ENCODE peak calls at places on chromosomes 7 and 10, in five cellular contexts. One of them, this sample, is unnamed.

GRCh38 chr7:35424869-35425495 is 171.1 kb upstream of the TBX20 start:
- DNase-seq in keratinocyte: peak
- DNase-seq in upper lobe of right lung: peak
- DNase-seq in esophagus muscularis mucosa: no peak
- DNase-seq in stomach: peak
- DNase-seq in this sample: no peak

GRCh38 chr10:128063736-128064614 is 62.2 kb downstream of the MKI67 start:
- DNase-seq in stomach: no peak
- DNase-seq in esophagus muscularis mucosa: no peak
- DNase-seq in upper lobe of right lung: peak
- DNase-seq in keratinocyte: peak
- DNase-seq in this sample: no peak

GRCh38 chr7:68573271-68574000 is 1024.8 kb upstream of the AUTS2 start:
- DNase-seq in upper lobe of right lung: no peak
- DNase-seq in keratinocyte: no peak
- DNase-seq in stomach: no peak
- DNase-seq in esophagus muscularis mucosa: no peak
- DNase-seq in this sample: no peak

GRCh38 chr10:70477661-70478162 is 855 bp upstream of the PALD1 start:
- DNase-seq in stomach: no peak
- DNase-seq in keratinocyte: peak
- DNase-seq in upper lobe of right lung: no peak
- DNase-seq in esophagus muscularis mucosa: no peak
- DNase-seq in this sample: no peak

GRCh38 chr7:4880218-4880617 is 3.3 kb downstream of the RADIL start:
- DNase-seq in keratinocyte: no peak
- DNase-seq in stomach: no peak
- DNase-seq in upper lobe of right lung: no peak
- DNase-seq in esophagus muscularis mucosa: no peak
- DNase-seq in this sample: no peak

GRCh38 chr10:122657734-122658133 is 41.9 kb downstream of the C10orf120 start:
- DNase-seq in upper lobe of right lung: peak
- DNase-seq in esophagus muscularis mucosa: no peak
- DNase-seq in keratinocyte: no peak
- DNase-seq in stomach: no peak
- DNase-seq in this sample: no peak

GRCh38 chr7:70712942-70713341 is 419.0 kb upstream of the GALNT17 start:
- DNase-seq in keratinocyte: no peak
- DNase-seq in esophagus muscularis mucosa: no peak
- DNase-seq in stomach: peak
- DNase-seq in upper lobe of right lung: no peak
- DNase-seq in this sample: no peak

GRCh38 chr10:1215862-1216575 is 159.8 kb downstream of the WDR37 start:
- DNase-seq in keratinocyte: no peak
- DNase-seq in upper lobe of right lung: peak
- DNase-seq in stomach: no peak
- DNase-seq in esophagus muscularis mucosa: no peak
- DNase-seq in this sample: no peak

GRCh38 chr10:116730464-116731260 is 11.7 kb downstream of the HSPA12A start:
- DNase-seq in stomach: no peak
- DNase-seq in keratinocyte: no peak
- DNase-seq in upper lobe of right lung: no peak
- DNase-seq in esophagus muscularis mucosa: no peak
- DNase-seq in this sample: no peak

GRCh38 chr7:33072471-33072870 is 9.9 kb upstream of the NT5C3A start:
- DNase-seq in upper lobe of right lung: no peak
- DNase-seq in esophagus muscularis mucosa: no peak
- DNase-seq in stomach: no peak
- DNase-seq in keratinocyte: no peak
- DNase-seq in this sample: no peak

GRCh38 chr10:92880233-92880861 is 32.0 kb downstream of the EXOC6 start:
- DNase-seq in upper lobe of right lung: no peak
- DNase-seq in esophagus muscularis mucosa: no peak
- DNase-seq in stomach: no peak
- DNase-seq in keratinocyte: no peak
- DNase-seq in this sample: no peak

GRCh38 chr7:50497968-50498367 is 47.8 kb upstream of the FIGNL1 start:
- DNase-seq in keratinocyte: no peak
- DNase-seq in esophagus muscularis mucosa: peak
- DNase-seq in upper lobe of right lung: no peak
- DNase-seq in stomach: no peak
- DNase-seq in this sample: no peak

GRCh38 chr10:4816966-4817365 is 9.0 kb upstream of the AKR1E2 start:
- DNase-seq in esophagus muscularis mucosa: no peak
- DNase-seq in keratinocyte: no peak
- DNase-seq in upper lobe of right lung: no peak
- DNase-seq in stomach: no peak
- DNase-seq in this sample: no peak

GRCh38 chr10:127926455-127926854 is 19.6 kb downstream of the PTPRE start:
- DNase-seq in stomach: no peak
- DNase-seq in upper lobe of right lung: no peak
- DNase-seq in keratinocyte: no peak
- DNase-seq in esophagus muscularis mucosa: no peak
- DNase-seq in this sample: peak

GRCh38 chr7:70016044-70016770 is 417.9 kb downstream of the AUTS2 start:
- DNase-seq in stomach: no peak
- DNase-seq in keratinocyte: no peak
- DNase-seq in upper lobe of right lung: no peak
- DNase-seq in esophagus muscularis mucosa: no peak
- DNase-seq in this sample: no peak

GRCh38 chr7:135558881-135559280 is 1.2 kb downstream of the NUP205 start:
- DNase-seq in keratinocyte: no peak
- DNase-seq in esophagus muscularis mucosa: no peak
- DNase-seq in upper lobe of right lung: no peak
- DNase-seq in stomach: no peak
- DNase-seq in this sample: no peak

GRCh38 chr7:135557455-135558336 is at the start of gene NUP205:
- DNase-seq in keratinocyte: no peak
- DNase-seq in upper lobe of right lung: peak
- DNase-seq in stomach: peak
- DNase-seq in esophagus muscularis mucosa: no peak
- DNase-seq in this sample: peak

GRCh38 chr7:135562720-135563119 is 5.0 kb downstream of the NUP205 start:
- DNase-seq in esophagus muscularis mucosa: no peak
- DNase-seq in upper lobe of right lung: no peak
- DNase-seq in keratinocyte: no peak
- DNase-seq in stomach: no peak
- DNase-seq in this sample: no peak

DNA sequence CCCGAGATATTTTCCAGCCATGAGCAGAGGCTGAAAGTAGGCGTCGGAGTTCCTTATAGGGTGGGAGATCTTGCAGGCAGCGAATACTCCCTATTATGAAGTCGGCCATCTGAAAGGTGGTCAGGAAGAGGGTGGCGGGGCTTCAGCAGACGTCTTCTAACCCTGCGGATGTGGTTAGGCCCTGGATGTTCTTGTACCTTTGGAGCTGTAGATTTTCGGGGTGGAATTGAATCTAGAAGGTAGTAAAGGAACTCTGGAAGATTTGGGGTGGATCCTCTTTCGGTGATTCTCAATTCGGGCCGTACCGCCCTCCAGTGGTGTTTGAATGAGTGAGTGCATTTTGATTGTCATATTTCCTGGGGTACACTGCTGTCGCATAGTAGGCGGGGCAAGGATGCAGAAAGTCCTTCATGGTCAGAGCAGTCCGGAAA is 635 bp downstream of the NUP205 start:
- DNase-seq in upper lobe of right lung: peak
- DNase-seq in esophagus muscularis mucosa: no peak
- DNase-seq in keratinocyte: no peak
- DNase-seq in stomach: peak
- DNase-seq in this sample: peak
- TF ChIP-seq CTCF in upper lobe of right lung: peak
- TF ChIP-seq CTCF in esophagus muscularis mucosa: peak
- TF ChIP-seq CTCF in keratinocyte: peak
- TF ChIP-seq CTCF in stomach: no peak
- TF ChIP-seq CTCF in this sample: peak

GRCh38 chr7:52925332-52925731 is 110.1 kb upstream of the POM121L12 start:
- DNase-seq in esophagus muscularis mucosa: no peak
- DNase-seq in stomach: no peak
- DNase-seq in keratinocyte: no peak
- DNase-seq in upper lobe of right lung: no peak
- DNase-seq in this sample: no peak
- TF ChIP-seq CTCF in esophagus muscularis mucosa: no peak
- TF ChIP-seq CTCF in stomach: no peak
- TF ChIP-seq CTCF in keratinocyte: no peak
- TF ChIP-seq CTCF in upper lobe of right lung: no peak
- TF ChIP-seq CTCF in this sample: no peak

DNA sequence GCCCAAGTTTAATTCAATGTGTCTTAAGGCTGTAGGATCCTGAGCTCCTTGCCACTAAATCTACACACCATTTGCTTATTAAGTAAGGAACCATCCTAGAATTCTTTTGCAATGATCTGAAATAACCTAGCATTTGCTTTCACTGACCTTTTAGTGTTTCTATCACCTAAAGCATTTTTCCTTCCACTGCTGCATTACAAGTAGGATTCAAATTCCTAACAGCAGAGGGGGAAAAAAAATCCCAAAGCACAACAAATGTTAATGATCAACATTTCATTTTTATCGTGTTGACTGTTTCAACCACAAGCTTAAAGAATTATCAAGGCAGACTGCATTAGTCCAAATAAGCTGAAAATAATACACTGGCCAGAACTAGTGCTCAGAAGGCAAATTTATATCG is 174.7 kb upstream of the TCF7L2 start:
- DNase-seq in keratinocyte: no peak
- DNase-seq in stomach: no peak
- DNase-seq in esophagus muscularis mucosa: peak
- DNase-seq in upper lobe of right lung: no peak
- DNase-seq in this sample: no peak
- TF ChIP-seq CTCF in keratinocyte: no peak
- TF ChIP-seq CTCF in stomach: no peak
- TF ChIP-seq CTCF in esophagus muscularis mucosa: no peak
- TF ChIP-seq CTCF in upper lobe of right lung: no peak
- TF ChIP-seq CTCF in this sample: no peak

GRCh38 chr7:151168022-151168786 is 710 bp upstream of the GBX1 start:
- DNase-seq in keratinocyte: no peak
- DNase-seq in upper lobe of right lung: peak
- DNase-seq in esophagus muscularis mucosa: no peak
- DNase-seq in stomach: peak
- DNase-seq in this sample: no peak
- TF ChIP-seq CTCF in keratinocyte: peak
- TF ChIP-seq CTCF in upper lobe of right lung: peak
- TF ChIP-seq CTCF in esophagus muscularis mucosa: peak
- TF ChIP-seq CTCF in stomach: peak
- TF ChIP-seq CTCF in this sample: peak

GRCh38 chr7:73971701-73972341 is 56.2 kb upstream of the ELN start:
- DNase-seq in upper lobe of right lung: peak
- DNase-seq in esophagus muscularis mucosa: no peak
- DNase-seq in keratinocyte: no peak
- DNase-seq in stomach: peak
- DNase-seq in this sample: no peak
- TF ChIP-seq CTCF in upper lobe of right lung: no peak
- TF ChIP-seq CTCF in esophagus muscularis mucosa: no peak
- TF ChIP-seq CTCF in keratinocyte: peak
- TF ChIP-seq CTCF in stomach: no peak
- TF ChIP-seq CTCF in this sample: no peak

GRCh38 chr10:66604195-66604594 is 321.6 kb upstream of the LRRTM3 start:
- DNase-seq in esophagus muscularis mucosa: no peak
- DNase-seq in stomach: no peak
- DNase-seq in upper lobe of right lung: peak
- DNase-seq in keratinocyte: no peak
- DNase-seq in this sample: no peak
- TF ChIP-seq CTCF in esophagus muscularis mucosa: no peak
- TF ChIP-seq CTCF in stomach: no peak
- TF ChIP-seq CTCF in upper lobe of right lung: no peak
- TF ChIP-seq CTCF in keratinocyte: no peak
- TF ChIP-seq CTCF in this sample: no peak

DNA sequence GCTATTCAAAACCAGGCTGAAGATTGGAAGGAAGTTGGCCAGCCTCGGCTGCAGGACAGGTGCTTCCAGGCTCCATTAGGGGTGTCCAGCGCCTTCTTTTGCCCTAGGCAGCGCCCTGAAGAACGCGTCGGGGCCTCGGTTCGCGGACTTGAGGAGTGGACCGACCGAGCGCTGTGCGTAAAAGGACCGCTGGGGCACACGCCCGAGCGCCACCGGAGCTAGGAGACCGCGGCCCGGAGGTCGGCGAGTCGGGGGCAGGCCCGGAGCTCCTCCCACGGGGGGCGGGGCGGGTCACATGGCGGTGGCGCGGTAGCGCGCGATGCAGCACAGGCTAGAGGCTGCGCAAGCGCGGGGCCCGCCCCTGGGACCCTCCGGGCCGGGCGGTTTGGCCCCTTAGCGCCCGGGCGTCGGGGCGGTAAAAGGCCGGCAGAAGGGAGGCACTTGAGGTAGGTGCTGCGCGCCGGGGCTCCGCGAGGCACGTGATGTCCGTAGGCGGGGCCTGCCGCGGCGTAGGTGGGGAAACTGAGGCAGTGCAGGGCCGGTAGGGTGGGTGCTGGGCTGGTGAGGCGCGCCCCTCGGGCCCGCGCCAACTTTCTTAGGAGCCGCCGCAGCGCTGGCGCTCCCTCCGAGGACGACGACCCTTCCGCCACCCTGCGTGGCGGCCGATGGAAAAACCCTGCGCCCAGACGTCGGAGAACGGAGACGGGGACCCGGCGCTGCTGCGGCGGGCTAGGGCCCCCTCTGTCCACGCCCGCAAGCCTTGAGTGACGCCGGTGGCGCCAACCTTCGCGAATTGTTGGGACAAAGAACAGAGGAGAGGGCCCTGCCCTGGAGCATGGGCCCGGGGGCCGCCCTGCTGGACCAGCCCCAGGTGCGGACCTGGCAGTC is at the start of gene PRXL2A:
- DNase-seq in esophagus muscularis mucosa: no peak
- DNase-seq in upper lobe of right lung: peak
- DNase-seq in stomach: peak
- DNase-seq in keratinocyte: no peak
- DNase-seq in this sample: peak
- TF ChIP-seq CTCF in esophagus muscularis mucosa: no peak
- TF ChIP-seq CTCF in upper lobe of right lung: no peak
- TF ChIP-seq CTCF in stomach: no peak
- TF ChIP-seq CTCF in keratinocyte: no peak
- TF ChIP-seq CTCF in this sample: no peak

DNA sequence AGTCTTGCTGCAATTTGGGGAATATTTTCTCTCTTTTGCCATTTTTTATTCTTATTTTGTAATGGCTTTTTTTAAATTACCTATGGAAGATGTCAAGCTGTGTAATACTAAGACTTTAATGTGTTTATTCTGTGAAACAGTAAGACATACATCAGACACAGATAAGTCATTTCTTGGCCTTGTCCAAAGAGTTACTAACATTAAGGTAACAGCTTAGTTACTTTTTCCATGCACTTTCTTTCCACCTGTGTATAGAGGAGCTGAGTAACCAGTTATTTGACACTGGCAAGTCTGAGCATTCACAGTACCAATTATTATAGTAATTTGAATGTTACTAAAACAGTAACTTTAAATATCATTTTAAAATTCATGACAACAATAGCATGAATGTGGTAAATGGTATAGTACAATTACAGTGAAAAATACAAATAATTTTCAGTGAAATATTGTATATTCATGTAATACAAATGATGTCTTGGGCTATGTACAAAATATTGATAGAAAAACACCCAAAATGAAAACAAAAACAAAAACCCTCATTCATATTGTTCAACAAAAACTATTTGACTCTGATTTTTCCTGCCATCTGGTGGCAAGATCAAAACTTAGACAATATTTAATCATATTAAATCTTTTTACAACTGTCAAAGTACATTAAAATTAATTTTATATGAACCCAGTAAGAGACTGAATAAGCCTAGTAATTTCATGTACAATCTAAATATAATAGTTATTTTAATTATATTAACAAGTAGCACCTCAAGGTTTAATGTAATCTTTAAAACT is 259.8 kb upstream of the SEMA3A start:
- DNase-seq in esophagus muscularis mucosa: no peak
- DNase-seq in stomach: no peak
- DNase-seq in upper lobe of right lung: no peak
- DNase-seq in keratinocyte: no peak
- DNase-seq in this sample: no peak
- TF ChIP-seq CTCF in esophagus muscularis mucosa: no peak
- TF ChIP-seq CTCF in stomach: no peak
- TF ChIP-seq CTCF in upper lobe of right lung: no peak
- TF ChIP-seq CTCF in keratinocyte: no peak
- TF ChIP-seq CTCF in this sample: no peak

This sample was measured in CD14-positive monocyte.